ENCODE peak calls at places on chromosomes 16 and 17, in four cellular contexts. N is heart right ventricle, I is fibroblast of pulmonary artery, U is fibroblast of mammary gland. D is an unnamed sample.

GRCh38 chr16:46582313-46582712 is 38.9 kb downstream of the SHCBP1 start:
- DNase-seq in N (no peak), I (no peak), U (no peak), D (no peak)

GRCh38 chr16:14186007-14186953 is 115.2 kb downstream of the MRTFB start:
- DNase-seq in N (peak; percentile 27), I (peak; percentile 84), U (peak; percentile 90), D (peak; percentile 76)

GRCh38 chr16:106623-107324 is 28.7 kb downstream of the MPG start:
- DNase-seq in N (no peak), I (peak; percentile 90), U (peak; percentile 84), D (peak; percentile 83)

GRCh38 chr17:39889200-39889599 is 21.2 kb downstream of the ZPBP2 start:
- DNase-seq in N (no peak), I (no peak), U (no peak), D (no peak)

GRCh38 chr17:8391711-8392110 is 5.9 kb downstream of the RNF222 start:
- DNase-seq in N (no peak), I (no peak), U (no peak), D (no peak)

GRCh38 chr16:59527206-59527997 is 793.3 kb upstream of the GOT2 start:
- DNase-seq in N (no peak), I (peak; percentile 1), U (no peak), D (peak; percentile 85)

GRCh38 chr16:49720225-49720624 is 135.7 kb downstream of the ZNF423 start:
- DNase-seq in N (no peak), I (no peak), U (no peak), D (no peak)

GRCh38 chr17:9668532-9668931 is 23.2 kb downstream of the USP43 start:
- DNase-seq in N (no peak), I (no peak), U (no peak), D (peak; percentile 85)

GRCh38 chr17:28177351-28177750 is 134.9 kb downstream of the NLK start:
- DNase-seq in N (no peak), I (no peak), U (no peak), D (no peak)

GRCh38 chr16:13835935-13836334 is 84.0 kb upstream of the ERCC4 start:
- DNase-seq in N (no peak), I (no peak), U (no peak), D (no peak)

GRCh38 chr16:89918453-89919347 is at the start of gene MC1R:
- DNase-seq in N (no peak), I (peak; percentile 51), U (peak; percentile 39), D (peak; percentile 57)

GRCh38 chr16:77898671-77899211 is 110.4 kb downstream of the VAT1L start:
- DNase-seq in N (no peak), I (peak; percentile 17), U (peak; percentile 82), D (peak; percentile 53)

GRCh38 chr17:47801906-47802305 is 19.7 kb downstream of the OSBPL7 start:
- DNase-seq in N (no peak), I (no peak), U (no peak), D (no peak)

GRCh38 chr17:47802341-47803022 is 19.1 kb downstream of the OSBPL7 start:
- DNase-seq in N (no peak), I (peak; percentile 54), U (peak; percentile 54), D (peak; percentile 48)

GRCh38 chr17:47800686-47801085 is 20.9 kb downstream of the OSBPL7 start:
- DNase-seq in N (no peak), I (no peak), U (no peak), D (no peak)

GRCh38 chr17:47803201-47803600 is 18.4 kb downstream of the OSBPL7 start:
- DNase-seq in N (no peak), I (no peak), U (no peak), D (no peak)

GRCh38 chr17:47801176-47801765 is 20.3 kb downstream of the OSBPL7 start:
- DNase-seq in N (no peak), I (no peak), U (no peak), D (no peak)
- TF ChIP-seq CTCF in N (no peak), I (no peak), U (no peak), D (no peak)

GRCh38 chr17:56510554-56511342 is 82.8 kb upstream of the NOG start:
- DNase-seq in N (no peak), I (no peak), U (no peak), D (no peak)
- H3K4me3 ChIP-seq in N (no peak overlapping the region), I (no peak overlapping the region), U (no peak overlapping the region), D (no peak overlapping the region)

GRCh38 chr17:72682597-72682996 is 409.9 kb downstream of the SLC39A11 start:
- DNase-seq in N (no peak), I (no peak), U (peak; percentile 39), D (peak; percentile 23)
- TF ChIP-seq CTCF in N (no peak), I (no peak), U (no peak), D (no peak)

GRCh38 chr16:29963021-29963743 is 1.3 kb downstream of the TMEM219 start:
- DNase-seq in N (no peak), I (no peak), U (no peak), D (no peak)
- H3K4me3 ChIP-seq in N (peak overlapping the region; percentile 88), I (peak overlapping the region; percentile 71), U (peak overlapping the region; percentile 75), D (peak overlapping the region; percentile 77)

D was measured in astrocyte of the spinal cord.